ENCODE peak calls at places on chromosomes 2 and 18, in nine cellular contexts. Q, M, U, S, D, W, H, R and F are unnamed samples.

GRCh38 chr2:231181848-231182247 is 16.6 kb upstream of the ARMC9 start:
- DNase-seq in U (no peak), W (peak; percentile 74), H (no peak), M (no peak), R (peak; percentile 85), Q (peak; percentile 80), D (peak; percentile 92), S (peak; percentile 46), F (peak; percentile 90)

GRCh38 chr2:212448698-212449097 is 89.9 kb downstream of the ERBB4 start:
- DNase-seq in U (no peak), W (no peak), H (no peak), M (no peak), S (no peak), Q (no peak), R (peak; percentile 2), D (no peak), F (no peak)

GRCh38 chr2:61887684-61888303 is 662 bp downstream of the CCT4 start:
- DNase-seq in U (peak; percentile 22), H (peak; percentile 46), W (no peak), S (no peak), R (peak; percentile 63), D (no peak), M (no peak), Q (peak; percentile 29), F (peak; percentile 16)

GRCh38 chr2:174692256-174692830 is 71.9 kb downstream of the CHRNA1 start:
- DNase-seq in W (no peak), M (no peak), R (peak; percentile 72), H (no peak), U (no peak), S (no peak), D (no peak), Q (no peak), F (peak; percentile 48)

GRCh38 chr2:136424112-136424511 is 306.2 kb upstream of the CXCR4 start:
- DNase-seq in U (no peak), R (no peak), S (no peak), M (no peak), W (no peak), D (no peak), Q (no peak), H (no peak), F (no peak)

GRCh38 chr18:57469884-57470283 is 34.7 kb downstream of the ONECUT2 start:
- DNase-seq in H (no peak), Q (no peak), W (no peak), M (no peak), D (no peak), U (no peak), R (no peak), S (peak; percentile 60), F (no peak)

GRCh38 chr2:233964581-233964980 is 47.4 kb downstream of the TRPM8 start:
- DNase-seq in Q (no peak), M (no peak), W (no peak), D (no peak), H (no peak), U (no peak), S (no peak), R (peak; percentile 34), F (no peak)

GRCh38 chr2:3532941-3533340 is 13.6 kb upstream of the ADI1 start:
- DNase-seq in Q (no peak), U (no peak), R (no peak), M (no peak), W (no peak), S (no peak), D (no peak), H (no peak), F (no peak)

GRCh38 chr2:234952270-234953115 is 676 bp downstream of the SH3BP4 start:
- DNase-seq in S (peak; percentile 39), U (peak; percentile 64), M (no peak), W (no peak), D (peak; percentile 66), Q (no peak), H (peak; percentile 66), R (no peak), F (peak; percentile 36)

GRCh38 chr2:30688956-30689401 is 118.3 kb downstream of the CAPN13 start:
- DNase-seq in D (peak; percentile 82), Q (no peak), R (no peak), U (peak; percentile 56), H (no peak), W (no peak), S (no peak), M (no peak), F (peak; percentile 42)
- TF ChIP-seq CTCF in D (no peak), Q (no peak), R (no peak), U (no peak), H (no peak), W (no peak), S (no peak), M (no peak), F (no peak)

GRCh38 chr2:181312515-181312927 is 144.7 kb upstream of the ITGA4 start:
- DNase-seq in D (no peak), M (no peak), Q (peak; percentile 96), R (no peak), H (no peak), W (peak; percentile 83), S (peak; percentile 21), U (no peak), F (no peak)

GRCh38 chr2:181310967-181311366 is 146.2 kb upstream of the ITGA4 start:
- DNase-seq in W (peak; percentile 28), M (no peak), R (no peak), Q (peak; percentile 34), U (no peak), S (no peak), H (no peak), D (no peak), F (no peak)

GRCh38 chr2:181309576-181309975 is 147.6 kb upstream of the ITGA4 start:
- DNase-seq in Q (peak; percentile 40), U (no peak), D (no peak), H (no peak), S (no peak), M (no peak), W (peak; percentile 36), R (no peak), F (no peak)

GRCh38 chr2:181313845-181314244 is 143.3 kb upstream of the ITGA4 start:
- DNase-seq in H (no peak), M (no peak), W (peak; percentile 26), R (no peak), S (no peak), Q (peak; percentile 18), U (no peak), D (no peak), F (no peak)

DNA sequence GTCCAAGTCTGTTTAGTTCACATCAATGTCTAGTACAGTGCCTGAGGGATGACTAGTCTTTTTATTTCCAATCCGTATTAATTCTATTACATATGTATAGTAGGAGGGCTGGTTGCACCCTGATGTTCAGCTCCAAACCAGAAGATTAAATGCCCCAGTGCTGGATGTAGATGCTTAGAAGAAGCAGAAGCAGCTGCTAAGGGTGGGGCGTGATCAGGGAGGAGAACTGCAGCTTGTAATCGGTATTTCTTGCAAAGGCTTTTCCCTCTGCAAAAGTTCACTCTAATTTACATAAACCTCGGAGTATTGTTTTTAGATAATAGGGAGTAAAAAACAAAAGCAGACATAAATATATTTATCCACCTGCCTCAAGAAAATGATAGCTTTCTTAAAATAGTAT is 145.3 kb upstream of the ITGA4 start:
- DNase-seq in M (no peak), U (no peak), R (no peak), W (peak; percentile 17), H (no peak), D (no peak), S (peak; percentile 32), Q (peak; percentile 84), F (no peak)
- H3K4me3 ChIP-seq in M (no peak overlapping the region), U (no peak overlapping the region), R (no peak overlapping the region), W (no peak overlapping the region), H (no peak overlapping the region), D (no peak overlapping the region), S (no peak overlapping the region), Q (peak overlapping the region; percentile 26), F (no peak overlapping the region)

GRCh38 chr2:45342-46130 is 769 bp downstream of the FAM110C start:
- DNase-seq in S (peak; percentile 42), R (no peak), Q (no peak), H (peak; percentile 25), M (no peak), U (no peak), D (peak; percentile 72), W (no peak), F (no peak)
- TF ChIP-seq CTCF in S (no peak), R (no peak), Q (no peak), H (no peak), M (no peak), U (no peak), D (no peak), W (no peak), F (no peak)

GRCh38 chr18:5895886-5896740 is 791 bp upstream of the TMEM200C start:
- DNase-seq in Q (peak; percentile 12), R (no peak), S (no peak), M (no peak), D (peak; percentile 64), U (peak; percentile 81), W (peak; percentile 18), H (peak; percentile 86), F (no peak)
- H3K4me3 ChIP-seq in Q (peak overlapping the region; percentile 15), R (no peak overlapping the region), S (peak overlapping the region; percentile 34), M (peak overlapping the region; percentile 74), D (peak overlapping the region; percentile 35), U (peak overlapping the region; percentile 75), W (peak overlapping the region; percentile 39), H (peak overlapping the region; percentile 88), F (peak overlapping the region; percentile 41)

GRCh38 chr2:171837736-171838135 is 56.3 kb downstream of the SLC25A12 start:
- DNase-seq in Q (no peak), W (no peak), R (peak; percentile 8), M (no peak), S (no peak), H (no peak), D (no peak), U (no peak), F (peak; percentile 77)

GRCh38 chr2:171830039-171830438 is 64.0 kb downstream of the SLC25A12 start:
- DNase-seq in W (no peak), D (no peak), U (no peak), H (no peak), R (no peak), S (no peak), M (no peak), Q (no peak), F (no peak)

GRCh38 chr2:171834286-171834685 is 59.8 kb downstream of the SLC25A12 start:
- DNase-seq in R (no peak), U (no peak), D (no peak), Q (no peak), W (no peak), S (no peak), H (no peak), M (no peak), F (no peak)

GRCh38 chr2:171836151-171836910 is 57.7 kb downstream of the SLC25A12 start:
- DNase-seq in H (no peak), D (no peak), R (peak; percentile 17), U (no peak), M (no peak), Q (no peak), W (no peak), S (no peak), F (peak; percentile 88)

GRCh38 chr2:171832489-171832888 is 61.6 kb downstream of the SLC25A12 start:
- DNase-seq in M (no peak), U (no peak), H (no peak), R (no peak), S (no peak), W (no peak), D (no peak), Q (no peak), F (no peak)
- TF ChIP-seq CTCF in M (no peak), U (no peak), H (no peak), R (no peak), S (no peak), W (no peak), D (no peak), Q (no peak), F (no peak)